ENCODE peak calls at places on chromosome X, in seven cellular contexts. P, J, Q, I, G, H and Z are unnamed samples.

GRCh38 chrX:52933213-52933612 is 25.1 kb downstream of the FAM156A start:
- DNase-seq in P (no peak), J (no peak), Q (no peak), I (no peak), G (no peak), H (no peak), Z (no peak)

GRCh38 chrX:66638591-66639500 is at the start of gene EDA2R:
- DNase-seq in P (peak; percentile 77), J (peak; percentile 91), Q (peak; percentile 64), I (no peak), G (peak; percentile 93), H (peak; percentile 16), Z (no peak)

GRCh38 chrX:52216541-52216940 is 31.9 kb downstream of the MAGED4 start:
- DNase-seq in P (no peak), J (no peak), Q (no peak), I (no peak), G (no peak), H (no peak), Z (no peak)

GRCh38 chrX:106726485-106727437 is at the start of gene RNF128:
- DNase-seq in P (peak; percentile 11), J (peak; percentile 52), Q (peak; percentile 51), I (peak; percentile 78), G (peak; percentile 19), H (no peak), Z (no peak)

GRCh38 chrX:54029543-54030143 is 14.6 kb downstream of the PHF8 start:
- DNase-seq in P (no peak), J (no peak), Q (no peak), I (peak; percentile 84), G (no peak), H (no peak), Z (no peak)

GRCh38 chrX:133188631-133189030 is 29.5 kb downstream of the TFDP3 start:
- DNase-seq in P (no peak), J (no peak), Q (no peak), I (no peak), G (no peak), H (no peak), Z (no peak)

GRCh38 chrX:29913647-29914046 is 301.7 kb upstream of the MAGEB2 start:
- DNase-seq in P (no peak), J (no peak), Q (no peak), I (no peak), G (no peak), H (no peak), Z (no peak)

GRCh38 chrX:122878269-122878668 is 305.8 kb upstream of the GRIA3 start:
- DNase-seq in P (no peak), J (no peak), Q (no peak), I (no peak), G (no peak), H (no peak), Z (no peak)

GRCh38 chrX:1099146-1099770 is 113.2 kb downstream of the CRLF2 start:
- DNase-seq in P (no peak), J (no peak), Q (no peak), I (no peak), G (no peak), H (no peak), Z (no peak)

GRCh38 chrX:9204560-9204959 is 170.6 kb upstream of the FAM9B start:
- DNase-seq in P (no peak), J (no peak), Q (no peak), I (no peak), G (peak; percentile 13), H (no peak), Z (no peak)

GRCh38 chrX:151879856-151880255 is 32.8 kb upstream of the MAGEA4 start:
- DNase-seq in P (no peak), J (no peak), Q (no peak), I (no peak), G (no peak), H (no peak), Z (no peak)

GRCh38 chrX:123210252-123210651 is 26.2 kb downstream of the GRIA3 start:
- DNase-seq in P (no peak), J (no peak), Q (no peak), I (no peak), G (no peak), H (no peak), Z (no peak)

GRCh38 chrX:150456466-150456865 is 93.3 kb downstream of the MAMLD1 start:
- DNase-seq in P (no peak), J (peak; percentile 12), Q (no peak), I (no peak), G (peak; percentile 11), H (no peak), Z (no peak)

GRCh38 chrX:19785647-19786046 is 101.8 kb downstream of the SH3KBP1 start:
- DNase-seq in P (no peak), J (no peak), Q (no peak), I (no peak), G (no peak), H (no peak), Z (no peak)

GRCh38 chrX:114787016-114787415 is 203.1 kb downstream of the HTR2C start:
- DNase-seq in P (no peak), J (no peak), Q (no peak), I (no peak), G (no peak), H (no peak), Z (no peak)

GRCh38 chrX:144531877-144532276 is 648.0 kb downstream of the UBE2NL start:
- DNase-seq in P (no peak), J (no peak), Q (no peak), I (no peak), G (no peak), H (no peak), Z (no peak)

GRCh38 chrX:70525733-70526132 is 81.1 kb downstream of the DLG3 start:
- DNase-seq in P (no peak), J (no peak), Q (no peak), I (no peak), G (peak; percentile 6), H (no peak), Z (no peak)

GRCh38 chrX:154967603-154968002 is 54.9 kb downstream of the F8 start:
- DNase-seq in P (no peak), J (peak; percentile 3), Q (no peak), I (no peak), G (peak; percentile 4), H (no peak), Z (no peak)

GRCh38 chrX:57241967-57242366 is 44.5 kb upstream of the FAAH2 start:
- DNase-seq in P (no peak), J (no peak), Q (no peak), I (peak; percentile 40), G (no peak), H (no peak), Z (no peak)

GRCh38 chrX:13013353-13014110 is 30.9 kb downstream of the FAM9C start:
- DNase-seq in P (no peak), J (no peak), Q (no peak), I (no peak), G (peak; percentile 63), H (peak; percentile 16), Z (no peak)

GRCh38 chrX:13473666-13474516 is 95.5 kb upstream of the EGFL6 start:
- DNase-seq in P (peak; percentile 29), J (peak; percentile 34), Q (no peak), I (no peak), G (peak; percentile 63), H (no peak), Z (no peak)

GRCh38 chrX:154123241-154124219 is 20.5 kb upstream of the OPN1LW start:
- DNase-seq in P (peak; percentile 7), J (no peak), Q (no peak), I (peak; percentile 88), G (peak; percentile 3), H (peak; percentile 18), Z (no peak)

GRCh38 chrX:153827016-153827415 is 3.3 kb downstream of the PDZD4 start:
- DNase-seq in P (no peak), J (no peak), Q (no peak), I (no peak), G (no peak), H (no peak), Z (no peak)

GRCh38 chrX:72048515-72049455 is 82.9 kb downstream of the RTL5 start:
- DNase-seq in P (no peak), J (no peak), Q (peak; percentile 16), I (no peak), G (no peak), H (no peak), Z (no peak)

GRCh38 chrX:1554469-1555210 is 17.7 kb upstream of the P2RY8 start:
- DNase-seq in P (no peak), J (no peak), Q (no peak), I (no peak), G (no peak), H (peak; percentile 60), Z (no peak)

GRCh38 chrX:137646472-137646871 is 80.5 kb downstream of the ZIC3 start:
- DNase-seq in P (no peak), J (no peak), Q (no peak), I (no peak), G (no peak), H (no peak), Z (no peak)
- H3K4me3 ChIP-seq in P (no peak overlapping the region), J (no peak overlapping the region), Q (no peak overlapping the region), I (no peak overlapping the region), G (no peak overlapping the region), H (no peak overlapping the region), Z (no peak overlapping the region)

GRCh38 chrX:104270212-104270611 is 15.5 kb upstream of the ESX1 start:
- DNase-seq in P (no peak), J (no peak), Q (no peak), I (no peak), G (no peak), H (no peak), Z (no peak)

DNA sequence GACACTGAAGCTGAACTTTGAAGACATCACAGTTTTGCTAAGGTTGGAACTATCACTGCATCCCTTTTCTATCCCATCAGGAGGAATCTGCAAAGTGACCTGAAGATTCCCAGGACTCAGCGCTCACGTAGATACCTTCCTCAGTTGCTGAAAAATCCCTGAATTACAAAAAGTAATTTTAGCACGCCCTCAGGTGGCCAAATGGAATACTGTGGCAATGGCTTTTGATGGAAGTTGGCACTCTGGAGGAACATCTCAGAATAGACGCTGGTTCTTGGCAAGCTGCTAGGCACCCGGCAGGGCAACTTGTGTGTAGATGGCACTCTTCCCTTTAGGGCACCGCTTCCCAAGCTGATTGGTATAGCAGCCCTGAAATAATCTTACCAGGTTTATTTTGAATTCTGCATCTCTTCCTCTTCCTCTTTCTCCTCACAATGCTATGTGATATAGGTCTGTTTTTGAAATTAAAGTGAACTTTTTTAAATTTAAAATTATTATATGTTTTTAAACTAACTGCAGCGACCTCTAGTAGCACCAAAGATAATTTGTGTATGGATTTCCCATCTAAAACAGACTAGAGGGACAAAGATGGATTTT is 16.3 kb upstream of the ESX1 start:
- DNase-seq in P (peak; percentile 17), J (no peak), Q (peak; percentile 64), I (no peak), G (peak; percentile 47), H (no peak), Z (no peak)
- H3K4me3 ChIP-seq in P (peak overlapping the region; percentile 33), J (peak overlapping the region; percentile 50), Q (no peak overlapping the region), I (peak overlapping the region; percentile 41), G (peak overlapping the region; percentile 46), H (no peak overlapping the region), Z (peak overlapping the region; percentile 31)

GRCh38 chrX:81120936-81121351 is 80.8 kb downstream of the HMGN5 start:
- DNase-seq in P (peak; percentile 27), J (peak; percentile 49), Q (peak; percentile 47), I (no peak), G (peak; percentile 67), H (peak; percentile 27), Z (peak; percentile 2)
- H3K4me3 ChIP-seq in P (peak overlapping the region; percentile 61), J (peak overlapping the region; percentile 69), Q (peak overlapping the region; percentile 58), I (peak overlapping the region; percentile 73), G (peak overlapping the region; percentile 67), H (peak overlapping the region; percentile 77), Z (peak overlapping the region; percentile 63)

DNA sequence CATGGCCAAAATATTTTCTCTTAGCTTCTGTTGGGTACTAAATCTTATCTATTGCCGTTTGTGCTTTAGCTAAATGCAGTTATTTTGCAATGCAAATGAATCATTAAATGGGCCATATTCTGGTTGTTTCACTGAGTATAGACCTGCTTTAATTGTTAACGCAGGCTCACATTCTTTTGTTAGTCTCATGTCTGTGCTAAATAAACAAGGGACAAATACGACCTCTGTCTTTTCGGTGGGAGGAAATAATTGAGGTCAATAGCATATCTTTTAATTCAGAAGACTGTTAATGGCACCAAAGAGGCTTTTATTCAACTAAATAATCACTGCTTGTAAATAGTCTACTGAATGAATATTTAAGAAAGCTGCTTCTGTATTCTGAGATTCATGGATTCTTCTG is 76.9 kb downstream of the DIAPH2 start:
- DNase-seq in P (no peak), J (no peak), Q (no peak), I (no peak), G (no peak), H (no peak), Z (no peak)
- H3K4me3 ChIP-seq in P (no peak overlapping the region), J (no peak overlapping the region), Q (no peak overlapping the region), I (no peak overlapping the region), G (no peak overlapping the region), H (no peak overlapping the region), Z (no peak overlapping the region)